ENCODE peak calls at places on chromosomes 4 and X, in eight cellular contexts. One of them, this sample, is unnamed.

GRCh38 chr4:13860126-13860525 is 232.6 kb upstream of the BOD1L1 start:
- DNase-seq in nephron progenitor cell: no peak
- DNase-seq in dorsolateral prefrontal cortex: no peak
- DNase-seq in Panc1: no peak
- DNase-seq in esophagus muscularis mucosa: no peak
- DNase-seq in epithelial cell of esophagus: no peak
- DNase-seq in progenitor cell of endocrine pancreas: no peak
- DNase-seq in GM12865: no peak
- DNase-seq in this sample: no peak

GRCh38 chrX:103688949-103689348 is 2.5 kb upstream of the MORF4L2 start:
- DNase-seq in esophagus muscularis mucosa: no peak
- DNase-seq in dorsolateral prefrontal cortex: no peak
- DNase-seq in nephron progenitor cell: no peak
- DNase-seq in Panc1: no peak
- DNase-seq in epithelial cell of esophagus: peak
- DNase-seq in progenitor cell of endocrine pancreas: no peak
- DNase-seq in GM12865: peak
- DNase-seq in this sample: peak

GRCh38 chr4:142452132-142452855 is 393.8 kb downstream of the INPP4B start:
- DNase-seq in GM12865: no peak
- DNase-seq in nephron progenitor cell: no peak
- DNase-seq in esophagus muscularis mucosa: no peak
- DNase-seq in Panc1: no peak
- DNase-seq in epithelial cell of esophagus: no peak
- DNase-seq in progenitor cell of endocrine pancreas: no peak
- DNase-seq in dorsolateral prefrontal cortex: no peak
- DNase-seq in this sample: no peak

GRCh38 chr4:93879919-93880318 is 51.4 kb downstream of the ATOH1 start:
- DNase-seq in dorsolateral prefrontal cortex: no peak
- DNase-seq in nephron progenitor cell: no peak
- DNase-seq in GM12865: no peak
- DNase-seq in progenitor cell of endocrine pancreas: no peak
- DNase-seq in esophagus muscularis mucosa: no peak
- DNase-seq in Panc1: no peak
- DNase-seq in epithelial cell of esophagus: no peak
- DNase-seq in this sample: no peak

GRCh38 chr4:143391895-143392294 is 55.2 kb downstream of the GAB1 start:
- DNase-seq in dorsolateral prefrontal cortex: no peak
- DNase-seq in nephron progenitor cell: no peak
- DNase-seq in progenitor cell of endocrine pancreas: no peak
- DNase-seq in esophagus muscularis mucosa: no peak
- DNase-seq in GM12865: no peak
- DNase-seq in epithelial cell of esophagus: no peak
- DNase-seq in Panc1: no peak
- DNase-seq in this sample: no peak

GRCh38 chrX:39559229-39559628 is 538.5 kb downstream of the BCOR start:
- DNase-seq in progenitor cell of endocrine pancreas: no peak
- DNase-seq in nephron progenitor cell: no peak
- DNase-seq in epithelial cell of esophagus: peak
- DNase-seq in Panc1: no peak
- DNase-seq in dorsolateral prefrontal cortex: no peak
- DNase-seq in GM12865: no peak
- DNase-seq in esophagus muscularis mucosa: no peak
- DNase-seq in this sample: no peak

GRCh38 chrX:17964871-17965270 is 103.8 kb upstream of the RAI2 start:
- DNase-seq in epithelial cell of esophagus: no peak
- DNase-seq in nephron progenitor cell: no peak
- DNase-seq in Panc1: no peak
- DNase-seq in dorsolateral prefrontal cortex: no peak
- DNase-seq in progenitor cell of endocrine pancreas: no peak
- DNase-seq in GM12865: no peak
- DNase-seq in esophagus muscularis mucosa: no peak
- DNase-seq in this sample: no peak

GRCh38 chr4:156190606-156191005 is 236.9 kb upstream of the CTSO start:
- DNase-seq in dorsolateral prefrontal cortex: no peak
- DNase-seq in nephron progenitor cell: no peak
- DNase-seq in GM12865: no peak
- DNase-seq in esophagus muscularis mucosa: no peak
- DNase-seq in Panc1: no peak
- DNase-seq in epithelial cell of esophagus: peak
- DNase-seq in progenitor cell of endocrine pancreas: no peak
- DNase-seq in this sample: no peak

GRCh38 chr4:101347267-101347556 is at the start of gene PPP3CA:
- DNase-seq in progenitor cell of endocrine pancreas: no peak
- DNase-seq in Panc1: no peak
- DNase-seq in epithelial cell of esophagus: no peak
- DNase-seq in nephron progenitor cell: no peak
- DNase-seq in dorsolateral prefrontal cortex: no peak
- DNase-seq in esophagus muscularis mucosa: no peak
- DNase-seq in GM12865: no peak
- DNase-seq in this sample: no peak

GRCh38 chr4:117135634-117136354 is 50.4 kb upstream of the TRAM1L1 start:
- DNase-seq in progenitor cell of endocrine pancreas: no peak
- DNase-seq in epithelial cell of esophagus: peak
- DNase-seq in Panc1: no peak
- DNase-seq in nephron progenitor cell: no peak
- DNase-seq in esophagus muscularis mucosa: no peak
- DNase-seq in dorsolateral prefrontal cortex: no peak
- DNase-seq in GM12865: peak
- DNase-seq in this sample: no peak

GRCh38 chr4:95092762-95093161 is 335.0 kb downstream of the BMPR1B start:
- DNase-seq in progenitor cell of endocrine pancreas: no peak
- DNase-seq in esophagus muscularis mucosa: no peak
- DNase-seq in nephron progenitor cell: no peak
- DNase-seq in epithelial cell of esophagus: no peak
- DNase-seq in Panc1: no peak
- DNase-seq in dorsolateral prefrontal cortex: no peak
- DNase-seq in GM12865: no peak
- DNase-seq in this sample: no peak

GRCh38 chrX:121931567-121931966 is 884.2 kb downstream of the GLUD2 start:
- DNase-seq in esophagus muscularis mucosa: no peak
- DNase-seq in dorsolateral prefrontal cortex: no peak
- DNase-seq in progenitor cell of endocrine pancreas: no peak
- DNase-seq in Panc1: no peak
- DNase-seq in nephron progenitor cell: no peak
- DNase-seq in epithelial cell of esophagus: no peak
- DNase-seq in GM12865: peak
- DNase-seq in this sample: no peak

GRCh38 chrX:104253567-104254441 is 929 bp downstream of the ESX1 start:
- DNase-seq in nephron progenitor cell: peak
- DNase-seq in epithelial cell of esophagus: no peak
- DNase-seq in esophagus muscularis mucosa: no peak
- DNase-seq in dorsolateral prefrontal cortex: no peak
- DNase-seq in Panc1: no peak
- DNase-seq in progenitor cell of endocrine pancreas: no peak
- DNase-seq in GM12865: no peak
- DNase-seq in this sample: no peak

GRCh38 chr4:182449960-182450359 is 206.8 kb downstream of the TENM3 start:
- DNase-seq in GM12865: no peak
- DNase-seq in dorsolateral prefrontal cortex: no peak
- DNase-seq in nephron progenitor cell: no peak
- DNase-seq in Panc1: no peak
- DNase-seq in epithelial cell of esophagus: no peak
- DNase-seq in progenitor cell of endocrine pancreas: no peak
- DNase-seq in esophagus muscularis mucosa: no peak
- DNase-seq in this sample: no peak

GRCh38 chr4:11497972-11498371 is 69.3 kb upstream of the HS3ST1 start:
- DNase-seq in progenitor cell of endocrine pancreas: no peak
- DNase-seq in nephron progenitor cell: no peak
- DNase-seq in epithelial cell of esophagus: peak
- DNase-seq in GM12865: no peak
- DNase-seq in Panc1: no peak
- DNase-seq in dorsolateral prefrontal cortex: no peak
- DNase-seq in esophagus muscularis mucosa: no peak
- DNase-seq in this sample: no peak

GRCh38 chr4:11495818-11496217 is 67.1 kb upstream of the HS3ST1 start:
- DNase-seq in GM12865: no peak
- DNase-seq in Panc1: no peak
- DNase-seq in dorsolateral prefrontal cortex: no peak
- DNase-seq in epithelial cell of esophagus: no peak
- DNase-seq in nephron progenitor cell: no peak
- DNase-seq in esophagus muscularis mucosa: no peak
- DNase-seq in progenitor cell of endocrine pancreas: no peak
- DNase-seq in this sample: no peak

GRCh38 chr4:11495291-11495690 is 66.6 kb upstream of the HS3ST1 start:
- DNase-seq in epithelial cell of esophagus: no peak
- DNase-seq in GM12865: no peak
- DNase-seq in Panc1: no peak
- DNase-seq in esophagus muscularis mucosa: no peak
- DNase-seq in dorsolateral prefrontal cortex: no peak
- DNase-seq in progenitor cell of endocrine pancreas: no peak
- DNase-seq in nephron progenitor cell: no peak
- DNase-seq in this sample: no peak

GRCh38 chr4:11496313-11496956 is 67.7 kb upstream of the HS3ST1 start:
- DNase-seq in progenitor cell of endocrine pancreas: no peak
- DNase-seq in dorsolateral prefrontal cortex: no peak
- DNase-seq in GM12865: no peak
- DNase-seq in esophagus muscularis mucosa: no peak
- DNase-seq in Panc1: no peak
- DNase-seq in nephron progenitor cell: no peak
- DNase-seq in epithelial cell of esophagus: peak
- DNase-seq in this sample: no peak

DNA sequence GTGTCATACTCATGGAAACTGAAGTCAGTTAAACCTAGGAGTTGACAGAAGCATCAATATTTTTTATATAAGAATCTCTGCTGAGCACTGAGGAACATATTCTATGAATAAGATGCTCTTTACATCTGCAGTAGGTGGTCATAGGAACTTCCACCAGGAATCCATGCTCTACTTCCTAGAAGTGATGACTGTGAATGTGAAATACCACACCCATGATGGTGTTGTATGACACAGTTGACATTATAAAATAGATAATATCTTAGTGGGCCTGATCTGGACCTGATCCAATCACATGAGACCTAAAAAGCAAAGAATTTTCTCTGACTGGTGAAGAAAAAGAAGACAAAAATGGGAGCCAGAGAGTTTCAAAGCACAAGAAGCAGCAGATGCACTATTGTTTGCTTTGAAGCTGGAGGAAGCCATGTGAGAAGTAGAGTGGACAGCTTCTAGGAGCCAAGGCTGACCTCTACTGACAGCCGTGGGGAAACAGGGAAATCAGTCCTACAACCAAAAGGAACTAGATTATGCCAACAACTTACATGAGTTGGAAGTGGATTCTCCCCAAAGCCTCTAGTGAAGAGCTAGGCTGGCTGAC is 68.6 kb upstream of the HS3ST1 start:
- DNase-seq in esophagus muscularis mucosa: no peak
- DNase-seq in Panc1: no peak
- DNase-seq in GM12865: peak
- DNase-seq in dorsolateral prefrontal cortex: no peak
- DNase-seq in progenitor cell of endocrine pancreas: no peak
- DNase-seq in nephron progenitor cell: no peak
- DNase-seq in epithelial cell of esophagus: peak
- DNase-seq in this sample: no peak
- TF ChIP-seq CTCF in esophagus muscularis mucosa: no peak
- TF ChIP-seq CTCF in Panc1: peak
- TF ChIP-seq CTCF in GM12865: no peak
- TF ChIP-seq CTCF in dorsolateral prefrontal cortex: no peak
- TF ChIP-seq CTCF in progenitor cell of endocrine pancreas: no peak
- TF ChIP-seq CTCF in nephron progenitor cell: no peak
- TF ChIP-seq CTCF in epithelial cell of esophagus: peak
- TF ChIP-seq CTCF in this sample: no peak

DNA sequence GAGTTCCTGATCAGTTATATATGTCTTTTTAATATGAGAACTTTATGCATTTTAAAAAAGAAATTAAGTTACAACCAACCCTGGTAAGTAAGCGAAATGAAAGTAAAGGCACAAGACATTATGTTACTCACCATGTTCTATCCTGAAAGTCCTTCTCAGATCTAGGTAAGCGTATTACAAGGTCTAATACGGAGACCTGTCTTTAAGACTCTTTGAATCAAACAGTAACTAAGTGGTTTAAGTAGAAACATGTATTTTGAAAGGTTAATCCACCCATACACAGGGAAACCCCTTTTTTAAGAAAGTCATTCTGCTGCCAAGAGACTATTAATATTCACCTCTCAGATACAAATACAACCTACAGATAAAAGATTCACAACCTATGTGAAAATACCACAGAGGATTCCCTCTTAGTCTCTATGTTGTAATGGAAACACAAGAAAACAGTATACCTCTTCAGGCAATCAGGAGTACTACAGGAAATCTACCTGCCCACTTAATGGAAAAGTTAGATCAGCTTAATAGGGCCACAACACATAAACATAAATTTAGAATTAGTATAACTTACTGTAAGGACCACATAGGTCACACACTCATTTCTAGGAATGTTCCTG is 63.2 kb upstream of the TNIP3 start:
- DNase-seq in nephron progenitor cell: no peak
- DNase-seq in esophagus muscularis mucosa: no peak
- DNase-seq in Panc1: no peak
- DNase-seq in epithelial cell of esophagus: no peak
- DNase-seq in progenitor cell of endocrine pancreas: no peak
- DNase-seq in dorsolateral prefrontal cortex: no peak
- DNase-seq in GM12865: peak
- DNase-seq in this sample: peak
- TF ChIP-seq CTCF in nephron progenitor cell: no peak
- TF ChIP-seq CTCF in esophagus muscularis mucosa: no peak
- TF ChIP-seq CTCF in Panc1: no peak
- TF ChIP-seq CTCF in epithelial cell of esophagus: peak
- TF ChIP-seq CTCF in progenitor cell of endocrine pancreas: peak
- TF ChIP-seq CTCF in dorsolateral prefrontal cortex: no peak
- TF ChIP-seq CTCF in GM12865: no peak
- TF ChIP-seq CTCF in this sample: no peak

GRCh38 chrX:37765507-37765906 is 14.4 kb upstream of the CYBB start:
- DNase-seq in dorsolateral prefrontal cortex: no peak
- DNase-seq in Panc1: no peak
- DNase-seq in esophagus muscularis mucosa: no peak
- DNase-seq in GM12865: no peak
- DNase-seq in progenitor cell of endocrine pancreas: no peak
- DNase-seq in nephron progenitor cell: no peak
- DNase-seq in epithelial cell of esophagus: no peak
- DNase-seq in this sample: no peak
- TF ChIP-seq CTCF in dorsolateral prefrontal cortex: no peak
- TF ChIP-seq CTCF in Panc1: no peak
- TF ChIP-seq CTCF in esophagus muscularis mucosa: no peak
- TF ChIP-seq CTCF in GM12865: no peak
- TF ChIP-seq CTCF in progenitor cell of endocrine pancreas: no peak
- TF ChIP-seq CTCF in nephron progenitor cell: no peak
- TF ChIP-seq CTCF in epithelial cell of esophagus: no peak
- TF ChIP-seq CTCF in this sample: no peak

GRCh38 chr4:173357939-173358338 is 12.8 kb upstream of the SAP30 start:
- DNase-seq in Panc1: no peak
- DNase-seq in esophagus muscularis mucosa: no peak
- DNase-seq in epithelial cell of esophagus: no peak
- DNase-seq in dorsolateral prefrontal cortex: no peak
- DNase-seq in GM12865: no peak
- DNase-seq in progenitor cell of endocrine pancreas: no peak
- DNase-seq in nephron progenitor cell: no peak
- DNase-seq in this sample: no peak

GRCh38 chr4:173365359-173365996 is 5.3 kb upstream of the SAP30 start:
- DNase-seq in esophagus muscularis mucosa: no peak
- DNase-seq in dorsolateral prefrontal cortex: no peak
- DNase-seq in progenitor cell of endocrine pancreas: no peak
- DNase-seq in epithelial cell of esophagus: no peak
- DNase-seq in nephron progenitor cell: no peak
- DNase-seq in Panc1: no peak
- DNase-seq in GM12865: no peak
- DNase-seq in this sample: no peak

GRCh38 chr4:173362666-173363065 is 8.1 kb upstream of the SAP30 start:
- DNase-seq in dorsolateral prefrontal cortex: no peak
- DNase-seq in epithelial cell of esophagus: no peak
- DNase-seq in nephron progenitor cell: no peak
- DNase-seq in GM12865: no peak
- DNase-seq in esophagus muscularis mucosa: no peak
- DNase-seq in progenitor cell of endocrine pancreas: no peak
- DNase-seq in Panc1: no peak
- DNase-seq in this sample: no peak

GRCh38 chr4:173360587-173361221 is 10.1 kb upstream of the SAP30 start:
- DNase-seq in epithelial cell of esophagus: peak
- DNase-seq in nephron progenitor cell: no peak
- DNase-seq in progenitor cell of endocrine pancreas: no peak
- DNase-seq in GM12865: no peak
- DNase-seq in Panc1: no peak
- DNase-seq in dorsolateral prefrontal cortex: no peak
- DNase-seq in esophagus muscularis mucosa: no peak
- DNase-seq in this sample: no peak
- TF ChIP-seq CTCF in epithelial cell of esophagus: peak
- TF ChIP-seq CTCF in nephron progenitor cell: peak
- TF ChIP-seq CTCF in progenitor cell of endocrine pancreas: peak
- TF ChIP-seq CTCF in GM12865: no peak
- TF ChIP-seq CTCF in Panc1: peak
- TF ChIP-seq CTCF in dorsolateral prefrontal cortex: no peak
- TF ChIP-seq CTCF in esophagus muscularis mucosa: peak
- TF ChIP-seq CTCF in this sample: peak

This sample was measured in GM06990.